ENCODE peak calls at places on chromosome 21, in six cellular contexts. P is K562, I is A549, R is endothelial cell of umbilical vein, L is GM12878, Z is HepG2. Q is an unnamed sample.
A peak's percentile ranks its signal among the peaks of the same experiment; 100 is the strongest.

GRCh38 chr21:36964398-36964797 is 2.1 kb downstream of the HLCS start:
- DNase-seq in Z (no peak), R (no peak), L (no peak), I (no peak), P (peak; percentile 73), Q (no peak)

GRCh38 chr21:41207401-41208388 is 39.7 kb downstream of the BACE2 start:
- DNase-seq in P (peak; percentile 21), Z (peak; percentile 3), R (peak; percentile 80), L (no peak), I (no peak), Q (no peak)

GRCh38 chr21:20943476-20944085 is 54.6 kb upstream of the NCAM2 start:
- DNase-seq in I (no peak), R (no peak), Z (no peak), L (no peak), P (no peak), Q (no peak)

GRCh38 chr21:38533887-38534286 is 35.6 kb upstream of the ERG start:
- DNase-seq in L (no peak), R (no peak), P (no peak), Z (no peak), I (no peak), Q (no peak)

GRCh38 chr21:38721983-38722382 is 83.7 kb upstream of the ETS2 start:
- DNase-seq in I (no peak), L (no peak), R (no peak), P (no peak), Z (no peak), Q (peak; percentile 70)

GRCh38 chr21:8998946-8999681 is 1522.3 kb upstream of the TPTE start:
- DNase-seq in Z (peak; percentile 56), I (no peak), L (no peak), P (peak; percentile 48), R (no peak), Q (no peak)

GRCh38 chr21:23111070-23111605 is 2112.9 kb downstream of the NCAM2 start:
- DNase-seq in P (no peak), L (no peak), Z (no peak), R (no peak), I (no peak), Q (no peak)

GRCh38 chr21:25283720-25284119 is 323.6 kb downstream of the MRPL39 start:
- DNase-seq in I (no peak), Z (peak; percentile 0), L (no peak), R (peak; percentile 5), P (no peak), Q (peak; percentile 30)

GRCh38 chr21:34222031-34222335 is 141.8 kb upstream of the KCNE2 start:
- DNase-seq in R (no peak), L (no peak), I (no peak), P (no peak), Z (no peak), Q (no peak)

GRCh38 chr21:43808832-43809251 is 19.5 kb downstream of the RRP1 start:
- DNase-seq in L (no peak), P (no peak), R (no peak), I (no peak), Z (no peak), Q (no peak)

GRCh38 chr21:43740497-43741156 is 21.7 kb downstream of the PDXK start:
- DNase-seq in Z (no peak), I (peak; percentile 66), L (no peak), P (no peak), R (no peak), Q (no peak)

GRCh38 chr21:15839601-15840000 is 109.8 kb downstream of the USP25 start:
- DNase-seq in L (no peak), P (no peak), Z (no peak), R (no peak), I (no peak), Q (no peak)

GRCh38 chr21:24420694-24421093 is 1186.6 kb downstream of the MRPL39 start:
- DNase-seq in L (no peak), Z (no peak), P (no peak), R (no peak), I (no peak), Q (no peak)

GRCh38 chr21:25467891-25468290 is 139.4 kb downstream of the MRPL39 start:
- DNase-seq in L (no peak), I (no peak), Z (no peak), P (no peak), R (no peak), Q (no peak)

GRCh38 chr21:33762798-33763572 is 120.7 kb downstream of the ITSN1 start:
- DNase-seq in I (no peak), P (no peak), R (peak; percentile 46), Z (no peak), L (no peak), Q (no peak)

GRCh38 chr21:39927304-39927886 is 60.2 kb downstream of the PCP4 start:
- DNase-seq in P (no peak), Z (no peak), I (no peak), L (no peak), R (no peak), Q (no peak)

GRCh38 chr21:39680216-39680615 is 64.8 kb upstream of the IGSF5 start:
- DNase-seq in P (no peak), L (no peak), Z (no peak), R (no peak), I (no peak), Q (no peak)

GRCh38 chr21:29638138-29638537 is 301.7 kb downstream of the GRIK1 start:
- DNase-seq in P (no peak), Z (no peak), R (no peak), L (no peak), I (no peak), Q (no peak)

GRCh38 chr21:22575165-22575584 is 1577.0 kb downstream of the NCAM2 start:
- DNase-seq in L (no peak), Z (no peak), R (peak; percentile 93), I (no peak), P (peak; percentile 21), Q (peak; percentile 50)

GRCh38 chr21:30838536-30838935 is 9.0 kb upstream of the KRTAP7-1 start:
- DNase-seq in R (no peak), L (no peak), Z (no peak), P (no peak), I (no peak), Q (no peak)

GRCh38 chr21:30842990-30843389 is 13.4 kb upstream of the KRTAP7-1 start:
- DNase-seq in I (no peak), Z (no peak), R (no peak), L (no peak), P (no peak), Q (no peak)

DNA sequence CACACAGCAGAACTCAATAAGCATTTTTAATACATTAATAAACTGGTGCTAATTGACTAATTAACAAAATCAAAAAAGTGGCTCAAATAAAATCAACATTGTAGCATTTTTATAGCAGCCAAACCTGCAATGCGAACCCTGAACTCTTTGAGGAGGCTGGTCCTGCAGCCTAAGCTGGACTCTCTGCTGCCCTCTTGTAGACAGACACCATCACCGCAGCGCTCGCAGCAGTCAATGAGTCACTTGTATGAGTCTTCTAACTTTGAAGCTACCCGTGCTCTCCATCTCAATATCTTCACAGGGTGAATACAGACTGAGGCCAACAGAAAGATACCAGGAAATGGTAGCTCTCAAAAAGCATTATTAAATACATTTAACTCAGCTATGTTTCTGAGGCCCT is 9.7 kb upstream of the KRTAP7-1 start:
- DNase-seq in R (no peak), P (peak; percentile 23), L (no peak), I (no peak), Z (peak; percentile 2), Q (peak; percentile 53)
- TF ChIP-seq CTCF in R (no peak), P (peak; percentile 27), L (peak; percentile 46), I (no peak), Z (peak; percentile 41), Q (peak; percentile 56)

GRCh38 chr21:42498012-42498411 is 2.0 kb upstream of the RSPH1 start:
- DNase-seq in Z (no peak), P (no peak), R (no peak), L (no peak), I (no peak), Q (no peak)

GRCh38 chr21:42496120-42496838 is at the start of gene RSPH1:
- DNase-seq in Z (peak; percentile 93), L (peak; percentile 96), R (peak; percentile 99), P (peak; percentile 99), I (peak; percentile 83), Q (peak; percentile 97)

GRCh38 chr21:42496839-42497202 is 797 bp upstream of the RSPH1 start:
- DNase-seq in R (no peak), L (no peak), I (no peak), Z (no peak), P (no peak), Q (no peak)

GRCh38 chr21:42495027-42495426 is 997 bp downstream of the RSPH1 start:
- DNase-seq in L (no peak), Z (no peak), R (no peak), P (no peak), I (no peak), Q (no peak)

GRCh38 chr21:42495765-42496119 is 282 bp downstream of the RSPH1 start:
- DNase-seq in Z (no peak), R (no peak), I (peak; percentile 20), L (no peak), P (no peak), Q (no peak)
- TF ChIP-seq MYC in Z (no peak), R (no peak), I (no peak), L (no peak), P (no peak), Q (no peak)

GRCh38 chr21:45508607-45509565 is 33.4 kb downstream of the SLC19A1 start:
- DNase-seq in I (no peak), P (peak; percentile 56), R (no peak), Z (peak; percentile 20), L (no peak), Q (peak; percentile 37)

GRCh38 chr21:45510466-45510955 is 31.7 kb downstream of the SLC19A1 start:
- DNase-seq in L (no peak), P (no peak), Z (no peak), R (no peak), I (no peak), Q (no peak)

GRCh38 chr21:45511007-45511406 is 31.2 kb downstream of the SLC19A1 start:
- DNase-seq in P (no peak), R (no peak), I (no peak), Z (no peak), L (no peak), Q (no peak)

GRCh38 chr21:45507888-45508508 is 34.2 kb downstream of the SLC19A1 start:
- DNase-seq in Z (no peak), I (no peak), L (no peak), R (no peak), P (no peak), Q (no peak)

GRCh38 chr21:45509566-45510465 is 32.4 kb downstream of the SLC19A1 start:
- DNase-seq in P (no peak), I (no peak), R (no peak), Z (no peak), L (no peak), Q (peak; percentile 37)
- TF ChIP-seq CTCF in P (no peak), I (no peak), R (peak; percentile 2), Z (peak; percentile 36), L (no peak), Q (peak; percentile 8)

DNA sequence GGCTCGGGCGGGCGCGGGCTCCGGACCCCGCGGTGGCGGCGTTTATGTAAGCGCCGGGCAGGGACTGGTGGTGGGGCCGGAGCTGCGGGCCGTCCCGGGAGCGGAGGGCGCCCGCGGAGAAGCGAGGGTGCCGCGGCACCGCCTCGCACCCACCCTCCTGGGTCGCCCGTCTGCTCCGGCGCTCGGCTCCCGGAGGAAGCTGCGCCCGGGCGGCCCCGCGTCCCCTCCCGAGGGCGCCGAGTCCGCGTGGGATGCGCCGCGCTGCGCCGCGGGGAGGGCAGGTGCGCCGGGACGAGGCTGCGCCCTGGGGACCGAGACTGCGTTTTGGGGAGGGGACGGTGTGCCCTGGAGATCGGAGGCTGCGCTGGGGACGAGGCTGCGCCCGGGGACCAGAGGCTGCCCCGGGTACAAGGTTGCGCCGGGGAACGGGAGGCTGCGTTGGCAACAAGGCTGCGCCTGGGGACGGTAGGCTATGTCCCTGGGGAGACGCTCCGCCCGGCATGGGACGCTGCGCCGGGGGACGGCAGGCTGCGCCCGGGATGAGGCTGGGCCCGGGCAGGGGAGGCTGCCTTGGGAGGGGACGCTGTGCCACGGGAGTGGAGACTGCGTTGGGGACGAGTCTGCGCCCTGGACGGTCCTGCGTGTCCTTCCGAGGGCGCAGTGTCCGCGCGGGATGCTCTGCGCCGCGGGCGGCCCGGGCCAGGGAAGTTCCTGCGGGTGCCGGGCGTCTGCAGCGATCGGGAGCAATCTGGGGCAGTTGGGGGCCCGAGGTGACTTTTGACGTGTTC is 632 bp downstream of the ADARB1 start:
- DNase-seq in P (peak; percentile 86), Z (no peak), I (no peak), L (no peak), R (peak; percentile 38), Q (peak; percentile 70)
- TF ChIP-seq MYC in P (no peak), Z (no peak), I (no peak), L (no peak), R (no peak), Q (no peak)

Q was measured in NB4.